ENCODE peak calls at places on chromosomes 2 and 18, in five cellular contexts. E is right lobe of liver, A is chondrocyte, W is cardiac muscle cell, R is ovary. C is an unnamed sample.

GRCh38 chr2:239125726-239126675 is 274.8 kb downstream of the HDAC4 start:
- DNase-seq in W (no peak), E (no peak), A (no peak), R (no peak), C (no peak)

GRCh38 chr18:49747876-49748275 is 65.5 kb downstream of the ACAA2 start:
- DNase-seq in E (no peak), R (no peak), A (no peak), W (peak), C (no peak)

GRCh38 chr2:49080681-49081080 is 73.6 kb downstream of the FSHR start:
- DNase-seq in A (no peak), W (no peak), R (no peak), E (no peak), C (no peak)

GRCh38 chr18:11149441-11150270 is at the start of gene PIEZO2:
- DNase-seq in W (peak), R (peak), E (peak), A (no peak), C (no peak)

GRCh38 chr18:9736942-9737813 is 29.1 kb downstream of the RAB31 start:
- DNase-seq in A (no peak), W (no peak), R (no peak), E (no peak), C (no peak)

GRCh38 chr2:238220892-238221521 is 17.5 kb upstream of the ILKAP start:
- DNase-seq in E (no peak), R (no peak), A (no peak), W (peak), C (no peak)

GRCh38 chr2:113282747-113283533 is 4.2 kb upstream of the PAX8 start:
- DNase-seq in E (peak), W (peak), R (no peak), A (no peak), C (peak)

GRCh38 chr2:101802329-101802728 is 104.8 kb downstream of the MAP4K4 start:
- DNase-seq in A (no peak), R (no peak), W (no peak), E (no peak), C (peak)

GRCh38 chr2:68716948-68717661 is 17.5 kb upstream of the ARHGAP25 start:
- DNase-seq in E (no peak), R (no peak), W (no peak), A (no peak), C (no peak)

GRCh38 chr18:69757733-69758132 is 189.9 kb downstream of the CD226 start:
- DNase-seq in A (no peak), W (peak), R (no peak), E (no peak), C (no peak)

GRCh38 chr2:240685771-240686371 is 3.2 kb upstream of the AQP12B start:
- DNase-seq in R (no peak), E (no peak), W (no peak), A (no peak), C (no peak)
- TF ChIP-seq CTCF in R (no peak), E (no peak), W (no peak), A (no peak), C (no peak)

GRCh38 chr2:180196419-180196977 is 189.4 kb upstream of the CWC22 start:
- DNase-seq in E (no peak), A (no peak), R (no peak), W (no peak), C (no peak)
- TF ChIP-seq CTCF in E (no peak), A (no peak), R (no peak), W (no peak), C (no peak)

GRCh38 chr2:85309699-85310321 is 18.0 kb downstream of the TGOLN2 start:
- DNase-seq in E (no peak), R (peak), W (no peak), A (no peak), C (no peak)
- TF ChIP-seq CTCF in E (no peak), R (no peak), W (no peak), A (no peak), C (no peak)

GRCh38 chr2:126221506-126221905 is 434.5 kb upstream of the GYPC start:
- DNase-seq in R (no peak), W (peak), E (no peak), A (no peak), C (no peak)

GRCh38 chr2:126222316-126222715 is 433.6 kb upstream of the GYPC start:
- DNase-seq in W (peak), A (no peak), E (no peak), R (no peak), C (no peak)

GRCh38 chr2:126224766-126225165 is 431.2 kb upstream of the GYPC start:
- DNase-seq in A (no peak), W (peak), E (no peak), R (no peak), C (no peak)

GRCh38 chr2:126227250-126227649 is 428.7 kb upstream of the GYPC start:
- DNase-seq in A (no peak), W (peak), E (no peak), R (no peak), C (no peak)
- TF ChIP-seq CTCF in A (peak), W (peak), E (no peak), R (no peak), C (peak)

DNA sequence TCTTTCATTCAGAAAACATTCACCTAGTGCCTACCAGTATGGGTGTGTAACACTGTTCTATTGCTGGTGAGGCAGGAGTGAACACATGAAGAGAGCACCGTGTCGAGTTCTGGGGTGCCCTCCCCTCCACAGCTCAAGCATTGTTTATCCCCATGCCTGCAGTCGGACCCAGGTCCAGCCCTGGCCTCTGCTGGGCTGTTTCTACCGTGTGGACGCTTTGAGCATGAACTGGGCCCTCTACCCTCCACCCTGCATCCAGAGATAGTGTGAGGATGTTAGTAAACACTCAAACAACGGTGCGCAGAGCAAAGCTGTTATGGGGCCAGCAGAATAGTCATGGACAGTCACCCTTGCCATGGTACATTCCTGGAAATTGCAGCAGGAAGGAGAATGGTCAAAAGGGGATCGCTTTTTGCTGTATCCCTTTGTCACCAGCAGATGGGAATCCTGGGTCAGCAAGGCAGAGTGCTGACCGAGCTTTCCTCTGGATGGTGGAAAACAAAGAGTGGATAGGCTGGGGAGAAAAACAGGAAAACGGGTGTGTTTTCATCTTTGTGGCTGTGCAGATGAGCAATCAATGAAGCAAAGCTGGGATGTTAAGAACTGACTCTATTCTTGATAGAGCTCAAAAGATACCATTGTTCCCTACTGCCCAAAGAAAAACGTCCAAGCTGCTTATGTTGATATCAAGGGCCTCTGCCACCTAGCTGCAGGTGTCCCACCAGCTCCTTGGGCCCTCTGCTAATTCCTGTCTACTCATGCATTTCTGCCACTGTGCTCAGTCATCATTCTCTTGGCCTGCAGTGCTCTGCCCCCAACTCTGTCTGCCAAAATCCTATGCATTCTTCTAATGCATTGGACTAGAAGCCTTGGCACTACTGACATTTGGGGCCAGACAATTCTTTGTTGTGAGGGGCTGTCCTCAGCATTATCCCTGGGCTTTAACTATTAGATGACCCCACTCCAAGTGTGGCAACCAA is 38.7 kb downstream of the REEP1 start:
- DNase-seq in E (no peak), R (no peak), A (no peak), W (peak), C (no peak)
- TF ChIP-seq CTCF in E (peak), R (no peak), A (peak), W (peak), C (peak)

DNA sequence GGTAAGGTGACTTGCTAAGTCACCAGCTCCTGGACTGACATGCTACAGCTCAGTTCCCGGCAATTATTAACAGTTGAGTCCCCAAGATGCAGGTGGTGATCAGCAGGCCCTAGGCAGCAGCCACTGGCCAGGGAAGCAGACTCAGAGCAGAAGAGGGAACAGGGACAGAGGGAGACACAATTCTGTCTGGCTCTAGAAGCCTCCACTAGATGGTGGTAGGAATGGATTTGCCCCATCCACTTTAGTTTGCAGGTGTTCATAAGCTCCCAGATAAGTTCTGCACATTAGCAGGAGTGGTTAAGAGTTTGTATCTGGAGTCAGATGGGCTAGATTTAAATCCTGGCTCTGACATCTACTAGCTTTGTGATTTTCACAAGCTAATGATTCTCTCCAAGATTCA is 25.5 kb upstream of the SLC1A4 start:
- DNase-seq in W (no peak), A (no peak), E (no peak), R (no peak), C (no peak)
- TF ChIP-seq CTCF in W (no peak), A (no peak), E (peak), R (no peak), C (no peak)

DNA sequence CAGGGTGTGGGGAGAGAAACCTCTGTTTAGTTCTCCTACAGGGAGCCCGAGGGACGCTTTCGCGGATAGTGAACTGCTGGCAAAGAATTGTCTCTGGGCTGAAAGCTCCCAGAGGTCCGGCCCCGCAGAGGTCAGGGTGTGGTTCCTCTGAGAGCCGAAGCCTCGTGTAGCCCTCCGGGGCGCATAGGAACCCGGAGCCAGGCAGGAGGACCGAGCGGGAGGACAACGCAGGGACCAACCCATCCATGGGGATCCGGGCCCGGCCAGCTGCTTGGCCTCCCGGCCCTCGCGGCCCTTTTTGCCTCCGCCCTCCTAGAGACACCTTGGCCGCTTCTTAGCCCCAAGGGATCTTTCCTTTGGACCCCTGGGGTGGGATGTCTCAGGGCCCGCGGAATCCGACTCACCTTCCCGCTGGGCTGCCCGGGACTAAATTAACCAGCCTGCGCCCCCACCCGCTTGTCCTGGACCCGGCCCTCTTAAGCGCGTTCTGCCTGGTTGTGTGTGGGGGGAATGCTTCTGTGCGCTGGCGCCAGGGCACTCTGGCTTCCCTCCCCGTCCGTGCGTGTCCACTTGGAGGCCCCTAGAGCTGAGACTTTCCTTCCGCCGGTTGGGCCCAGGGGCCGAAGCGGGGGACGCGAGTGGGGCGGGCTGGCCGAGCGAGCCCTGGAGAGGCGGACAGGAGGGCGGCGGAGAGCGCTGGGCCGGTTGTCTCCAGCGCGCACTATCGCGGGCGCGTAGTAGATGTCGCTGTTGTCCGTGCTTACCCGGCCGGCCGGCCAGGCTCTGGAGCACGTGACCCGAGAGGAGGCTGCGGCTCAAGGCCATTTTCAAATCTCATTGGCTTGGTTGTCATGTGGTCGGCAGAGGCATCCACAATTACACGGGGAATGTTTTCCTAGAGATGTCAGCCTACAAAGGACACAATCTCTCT is at the start of gene HOXD10:
- DNase-seq in R (peak), W (no peak), E (no peak), A (peak), C (no peak)
- TF ChIP-seq CTCF in R (peak), W (no peak), E (no peak), A (no peak), C (no peak)

DNA sequence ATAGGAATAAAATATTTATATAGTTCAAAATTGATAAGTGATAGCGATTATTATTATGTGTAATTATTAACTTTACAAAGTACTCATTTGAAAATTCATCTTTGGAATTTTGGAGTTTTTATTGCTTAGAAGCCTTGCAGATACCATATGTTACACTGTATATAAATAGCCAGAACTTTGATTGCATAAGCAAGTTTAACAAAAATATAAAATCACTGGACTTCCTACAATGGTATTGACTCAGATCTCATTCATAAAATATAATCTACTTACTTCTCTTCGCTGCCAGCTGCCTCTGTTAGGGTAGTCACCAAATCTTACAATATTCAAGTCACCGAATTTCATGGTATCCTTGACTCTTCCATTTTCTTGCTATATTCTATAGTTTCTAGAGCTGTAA is 22.5 kb downstream of the KLHL14 start:
- DNase-seq in R (no peak), E (no peak), W (no peak), A (no peak), C (no peak)
- TF ChIP-seq CTCF in R (no peak), E (no peak), W (no peak), A (no peak), C (no peak)

GRCh38 chr2:35116151-35116550 is 1239.4 kb upstream of the CRIM1 start:
- DNase-seq in W (no peak), A (no peak), E (no peak), R (no peak), C (no peak)

DNA sequence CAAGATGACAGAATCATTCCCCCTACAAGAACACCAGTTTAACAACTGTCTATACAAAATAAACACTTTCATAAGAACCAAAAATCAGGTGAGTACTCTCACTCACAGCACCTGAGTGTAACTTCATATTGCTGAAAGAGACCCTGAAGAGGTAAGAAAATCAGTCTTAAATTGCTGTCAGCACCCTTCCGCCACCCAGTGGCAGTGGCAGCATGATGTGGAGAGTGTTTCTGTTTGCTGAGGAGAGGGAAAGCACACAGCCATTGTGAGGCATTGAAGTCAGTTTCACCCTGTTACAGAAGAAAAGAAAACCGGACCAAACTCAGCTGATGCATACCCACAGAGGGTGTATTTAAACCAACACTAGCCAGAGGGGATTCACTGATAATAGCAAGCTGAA is 1240.8 kb upstream of the CRIM1 start:
- DNase-seq in R (no peak), A (no peak), W (no peak), E (no peak), C (peak)
- TF ChIP-seq CTCF in R (no peak), A (peak), W (no peak), E (peak), C (peak)

GRCh38 chr18:31241900-31242409 is 76.0 kb upstream of the DSG1 start:
- DNase-seq in E (no peak), R (no peak), A (no peak), W (peak), C (peak)
- TF ChIP-seq CTCF in E (peak), R (no peak), A (peak), W (peak), C (peak)